ENCODE peak calls at places on chromosome 1, in six cellular contexts. E is CD8-positive, alpha-beta T cell; L is skeletal muscle cell; K is ovary; X is cardiac fibroblast; V is cardiac muscle cell. O is an unnamed sample.

GRCh38 chr1:67018574-67018973 is 35.4 kb downstream of the SLC35D1 start:
- DNase-seq in X (no peak), K (no peak), E (no peak), L (no peak), V (no peak), O (no peak)

GRCh38 chr1:159040206-159040605 is 30.5 kb downstream of the IFI16 start:
- DNase-seq in K (no peak), E (no peak), V (no peak), L (peak; percentile 29), X (peak; percentile 44), O (no peak)

GRCh38 chr1:231701306-231701705 is 74.7 kb downstream of the DISC1 start:
- DNase-seq in K (no peak), X (no peak), E (no peak), L (no peak), V (no peak), O (no peak)

GRCh38 chr1:223338811-223339746 is 24.9 kb downstream of the SUSD4 start:
- DNase-seq in X (no peak), L (no peak), E (no peak), V (no peak), K (no peak), O (no peak)

GRCh38 chr1:7985851-7986612 is 24.5 kb downstream of the PARK7 start:
- DNase-seq in K (no peak), L (no peak), V (no peak), E (no peak), X (no peak), O (no peak)

GRCh38 chr1:55584521-55585401 is 369.6 kb upstream of the USP24 start:
- DNase-seq in E (no peak), V (no peak), K (peak; percentile 46), L (no peak), X (peak; percentile 73), O (no peak)

GRCh38 chr1:78370356-78370755 is 120.4 kb upstream of the PTGFR start:
- DNase-seq in E (no peak), X (peak; percentile 51), K (no peak), L (peak; percentile 60), V (no peak), O (peak; percentile 16)

GRCh38 chr1:228462560-228462959 is 24.6 kb upstream of the RNF187 start:
- DNase-seq in V (no peak), E (no peak), K (no peak), X (no peak), L (no peak), O (no peak)

GRCh38 chr1:26472330-26472900 is at the start of gene HMGN2:
- DNase-seq in K (peak; percentile 95), V (peak; percentile 88), X (peak; percentile 91), E (peak; percentile 84), L (peak; percentile 55), O (peak; percentile 53)

GRCh38 chr1:10918531-10918930 is 93.9 kb upstream of the TARDBP start:
- DNase-seq in K (no peak), V (no peak), X (peak; percentile 35), L (no peak), E (no peak), O (no peak)

GRCh38 chr1:214584805-214585766 is 17.9 kb upstream of the CENPF start:
- DNase-seq in V (peak; percentile 27), L (peak; percentile 33), E (no peak), X (peak; percentile 77), K (no peak), O (no peak)

GRCh38 chr1:7960165-7960564 is 1.3 kb upstream of the PARK7 start:
- DNase-seq in V (no peak), X (no peak), E (no peak), K (no peak), L (no peak), O (no peak)

GRCh38 chr1:186819140-186819539 is 9.6 kb upstream of the PLA2G4A start:
- DNase-seq in X (peak; percentile 53), V (no peak), L (peak; percentile 59), K (no peak), E (no peak), O (no peak)

GRCh38 chr1:160148121-160148520 is 3.3 kb upstream of the ATP1A4 start:
- DNase-seq in V (no peak), E (no peak), L (no peak), K (no peak), X (no peak), O (no peak)

GRCh38 chr1:58732087-58732486 is 32.2 kb upstream of the MYSM1 start:
- DNase-seq in X (peak; percentile 82), V (no peak), E (no peak), K (no peak), L (no peak), O (no peak)

GRCh38 chr1:47575855-47576757 is 138.3 kb downstream of the FOXD2 start:
- DNase-seq in V (no peak), E (no peak), L (no peak), X (no peak), K (no peak), O (no peak)

GRCh38 chr1:8443558-8444194 is 125.8 kb downstream of the SLC45A1 start:
- DNase-seq in E (no peak), X (peak; percentile 66), K (no peak), L (no peak), V (no peak), O (no peak)

GRCh38 chr1:34164510-34165381 is at the start of gene CSMD2:
- DNase-seq in V (peak; percentile 71), L (peak; percentile 2), K (no peak), X (peak; percentile 53), E (no peak), O (no peak)

GRCh38 chr1:241998950-241999495 is at the start of gene MAP1LC3C:
- DNase-seq in X (peak; percentile 9), E (no peak), K (no peak), V (peak; percentile 38), L (no peak), O (no peak)
- H3K4me3 ChIP-seq in X (peak within 1 kb of the TSS; percentile 32), E (no peak within 1 kb of the TSS), K (peak within 1 kb of the TSS; percentile 12), V (peak within 1 kb of the TSS; percentile 2), L (peak within 1 kb of the TSS; percentile 33), O (peak within 1 kb of the TSS; percentile 8)

GRCh38 chr1:172388490-172388889 is 32.0 kb upstream of the C1orf105 start:
- DNase-seq in E (no peak), L (no peak), K (no peak), V (no peak), X (no peak), O (no peak)

GRCh38 chr1:172390620-172391491 is 29.6 kb upstream of the C1orf105 start:
- DNase-seq in V (no peak), E (no peak), X (no peak), K (peak; percentile 35), L (no peak), O (no peak)

GRCh38 chr1:172391972-172392371 is 28.5 kb upstream of the C1orf105 start:
- DNase-seq in V (no peak), E (no peak), L (no peak), X (no peak), K (no peak), O (no peak)

GRCh38 chr1:172393354-172393753 is 27.1 kb upstream of the C1orf105 start:
- DNase-seq in X (no peak), L (no peak), V (no peak), K (no peak), E (no peak), O (no peak)

DNA sequence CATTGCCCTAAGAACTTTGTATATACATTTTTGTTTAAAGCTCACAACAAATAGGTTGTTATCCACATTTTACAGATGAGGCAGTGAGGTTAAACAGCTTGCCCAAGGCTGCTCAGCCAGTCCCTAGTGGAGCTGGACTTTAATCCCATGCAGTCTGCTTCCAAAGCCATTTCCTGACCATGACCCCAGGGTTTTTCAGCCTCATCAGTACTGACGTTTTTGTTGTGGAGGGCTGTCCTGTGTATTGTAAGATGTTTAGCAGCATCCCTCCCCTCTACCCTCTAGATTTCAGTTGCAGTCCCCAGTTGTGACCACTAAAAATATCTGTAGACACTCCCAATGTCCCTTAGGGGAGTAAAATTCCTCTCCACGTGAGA is 30.3 kb upstream of the C1orf105 start:
- DNase-seq in X (no peak), V (no peak), L (no peak), K (no peak), E (no peak), O (no peak)
- H3K4me3 ChIP-seq in X (no peak overlapping the region), V (no peak overlapping the region), L (no peak overlapping the region), K (no peak overlapping the region), E (no peak overlapping the region), O (no peak overlapping the region)

GRCh38 chr1:13899856-13900255 is 199.9 kb downstream of the PRDM2 start:
- DNase-seq in E (no peak), L (peak; percentile 73), X (peak; percentile 52), K (no peak), V (no peak), O (no peak)

GRCh38 chr1:13900583-13900982 is 200.6 kb downstream of the PRDM2 start:
- DNase-seq in K (no peak), L (no peak), V (no peak), X (no peak), E (no peak), O (no peak)

GRCh38 chr1:13896932-13897331 is 196.9 kb downstream of the PRDM2 start:
- DNase-seq in K (no peak), E (no peak), L (no peak), V (no peak), X (no peak), O (no peak)

GRCh38 chr1:13901041-13901440 is 201.1 kb downstream of the PRDM2 start:
- DNase-seq in K (peak; percentile 58), E (no peak), X (no peak), L (no peak), V (no peak), O (no peak)

GRCh38 chr1:13898406-13898805 is 198.4 kb downstream of the PRDM2 start:
- DNase-seq in V (no peak), X (no peak), L (no peak), K (no peak), E (no peak), O (no peak)
- H3K4me3 ChIP-seq in V (no peak overlapping the region), X (no peak overlapping the region), L (no peak overlapping the region), K (no peak overlapping the region), E (no peak overlapping the region), O (no peak overlapping the region)

GRCh38 chr1:183808296-183809027 is 3.5 kb downstream of the RGL1 start:
- DNase-seq in V (no peak), X (no peak), K (no peak), E (no peak), L (no peak), O (no peak)

GRCh38 chr1:183810172-183810571 is 5.3 kb downstream of the RGL1 start:
- DNase-seq in E (no peak), L (no peak), V (no peak), K (no peak), X (no peak), O (no peak)

GRCh38 chr1:183806650-183807049 is 1.7 kb downstream of the RGL1 start:
- DNase-seq in E (no peak), V (no peak), X (no peak), L (no peak), K (no peak), O (no peak)

GRCh38 chr1:183806086-183806485 is 1.2 kb downstream of the RGL1 start:
- DNase-seq in E (no peak), V (no peak), X (peak; percentile 53), K (no peak), L (no peak), O (no peak)

DNA sequence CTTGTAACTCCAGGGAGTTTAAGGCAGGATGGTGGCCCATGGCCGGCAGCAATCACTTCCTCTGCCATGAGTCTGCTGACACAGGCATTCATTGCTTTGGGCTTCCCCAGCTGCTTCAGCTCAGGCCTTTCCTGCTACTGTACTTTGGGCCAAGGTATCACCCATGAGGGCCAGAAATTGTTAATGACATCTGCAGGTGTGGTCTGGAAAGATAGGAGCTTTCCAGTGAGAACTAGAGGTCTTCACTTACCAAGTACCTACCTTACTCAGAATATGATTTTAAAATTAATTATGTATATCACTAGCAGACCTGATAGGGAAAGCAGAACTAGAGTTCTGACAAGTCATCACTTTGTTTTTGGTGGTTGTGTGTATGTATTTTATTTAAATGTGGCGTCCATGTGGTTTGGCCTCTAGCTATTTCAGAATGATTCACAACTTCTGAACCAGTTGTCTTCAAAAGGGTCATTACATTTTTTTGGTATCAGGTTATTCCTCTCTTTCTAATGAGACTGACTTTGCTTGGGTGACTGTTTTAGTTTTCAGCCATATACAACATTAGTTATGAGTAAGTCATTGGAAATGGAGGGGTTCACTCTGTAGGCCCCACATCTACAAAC is 2.7 kb downstream of the RGL1 start:
- DNase-seq in E (no peak), K (no peak), X (no peak), V (no peak), L (peak; percentile 31), O (peak; percentile 53)
- H3K4me3 ChIP-seq in E (no peak overlapping the region), K (peak overlapping the region; percentile 2), X (peak overlapping the region; percentile 67), V (no peak overlapping the region), L (no peak overlapping the region), O (peak overlapping the region; percentile 80)

O was measured in HFF-Myc.